ENCODE peak calls at places on chromosomes 4 and X, in five cellular contexts. One of them, this sample, is unnamed.

GRCh38 chrX:15739886-15740285 is 1.8 kb downstream of the CA5B start:
- DNase-seq in left ventricle myocardium inferior: no peak
- DNase-seq in GM23248: no peak
- DNase-seq in amygdala: no peak
- DNase-seq in posterior cingulate gyrus: no peak
- DNase-seq in this sample: no peak

GRCh38 chr4:77538144-77538543 is 67.5 kb upstream of the CXCL13 start:
- DNase-seq in left ventricle myocardium inferior: no peak
- DNase-seq in GM23248: peak; percentile 60
- DNase-seq in amygdala: no peak
- DNase-seq in posterior cingulate gyrus: no peak
- DNase-seq in this sample: peak; percentile 77

GRCh38 chr4:176340871-176341685 is 21.3 kb downstream of the SPCS3 start:
- DNase-seq in left ventricle myocardium inferior: no peak
- DNase-seq in GM23248: peak; percentile 72
- DNase-seq in amygdala: no peak
- DNase-seq in posterior cingulate gyrus: peak; percentile 74
- DNase-seq in this sample: peak; percentile 76

GRCh38 chr4:173013232-173013932 is 155.2 kb upstream of the GALNT7 start:
- DNase-seq in left ventricle myocardium inferior: no peak
- DNase-seq in GM23248: peak; percentile 42
- DNase-seq in amygdala: no peak
- DNase-seq in posterior cingulate gyrus: no peak
- DNase-seq in this sample: peak; percentile 60

GRCh38 chr4:56821394-56822263 is at the start of gene SPINK2:
- DNase-seq in left ventricle myocardium inferior: peak; percentile 26
- DNase-seq in GM23248: no peak
- DNase-seq in amygdala: no peak
- DNase-seq in posterior cingulate gyrus: no peak
- DNase-seq in this sample: no peak

GRCh38 chrX:137915466-137915865 is 349.5 kb downstream of the ZIC3 start:
- DNase-seq in left ventricle myocardium inferior: no peak
- DNase-seq in GM23248: no peak
- DNase-seq in amygdala: no peak
- DNase-seq in posterior cingulate gyrus: no peak
- DNase-seq in this sample: no peak

GRCh38 chr4:147825451-147826287 is 93.8 kb downstream of the ARHGAP10 start:
- DNase-seq in left ventricle myocardium inferior: peak; percentile 68
- DNase-seq in GM23248: peak; percentile 71
- DNase-seq in amygdala: no peak
- DNase-seq in posterior cingulate gyrus: no peak
- DNase-seq in this sample: peak; percentile 71

GRCh38 chr4:11263208-11263607 is 165.5 kb downstream of the HS3ST1 start:
- DNase-seq in left ventricle myocardium inferior: no peak
- DNase-seq in GM23248: no peak
- DNase-seq in amygdala: no peak
- DNase-seq in posterior cingulate gyrus: no peak
- DNase-seq in this sample: no peak

GRCh38 chrX:134026732-134027311 is 41.4 kb upstream of the GPC3 start:
- DNase-seq in left ventricle myocardium inferior: no peak
- DNase-seq in GM23248: peak; percentile 28
- DNase-seq in amygdala: no peak
- DNase-seq in posterior cingulate gyrus: no peak
- DNase-seq in this sample: peak; percentile 28

GRCh38 chr4:142960134-142960533 is 114.0 kb upstream of the INPP4B start:
- DNase-seq in left ventricle myocardium inferior: no peak
- DNase-seq in GM23248: no peak
- DNase-seq in amygdala: no peak
- DNase-seq in posterior cingulate gyrus: no peak
- DNase-seq in this sample: peak; percentile 2

GRCh38 chrX:134847133-134847532 is 143.7 kb upstream of the SMIM10 start:
- DNase-seq in left ventricle myocardium inferior: no peak
- DNase-seq in GM23248: no peak
- DNase-seq in amygdala: no peak
- DNase-seq in posterior cingulate gyrus: no peak
- DNase-seq in this sample: no peak

GRCh38 chr4:26263165-26263564 is 57.6 kb upstream of the RBPJ start:
- DNase-seq in left ventricle myocardium inferior: no peak
- DNase-seq in GM23248: no peak
- DNase-seq in amygdala: no peak
- DNase-seq in posterior cingulate gyrus: no peak
- DNase-seq in this sample: no peak

GRCh38 chr4:80150387-80151173 is 46.7 kb upstream of the PRDM8 start:
- DNase-seq in left ventricle myocardium inferior: no peak
- DNase-seq in GM23248: no peak
- DNase-seq in amygdala: no peak
- DNase-seq in posterior cingulate gyrus: no peak
- DNase-seq in this sample: no peak

GRCh38 chr4:7348946-7349900 is 85.5 kb downstream of the PSAPL1 start:
- DNase-seq in left ventricle myocardium inferior: no peak
- DNase-seq in GM23248: no peak
- DNase-seq in amygdala: no peak
- DNase-seq in posterior cingulate gyrus: no peak
- DNase-seq in this sample: no peak

GRCh38 chrX:2147928-2148327 is 352.8 kb downstream of the DHRSX start:
- DNase-seq in left ventricle myocardium inferior: no peak
- DNase-seq in GM23248: no peak
- DNase-seq in amygdala: no peak
- DNase-seq in posterior cingulate gyrus: no peak
- DNase-seq in this sample: no peak

GRCh38 chr4:25031077-25031606 is 396 bp upstream of the LGI2 start:
- DNase-seq in left ventricle myocardium inferior: peak; percentile 22
- DNase-seq in GM23248: peak; percentile 46
- DNase-seq in amygdala: no peak
- DNase-seq in posterior cingulate gyrus: peak; percentile 90
- DNase-seq in this sample: peak; percentile 18

GRCh38 chr4:78311306-78311705 is 240.3 kb upstream of the ANXA3 start:
- DNase-seq in left ventricle myocardium inferior: no peak
- DNase-seq in GM23248: no peak
- DNase-seq in amygdala: no peak
- DNase-seq in posterior cingulate gyrus: no peak
- DNase-seq in this sample: no peak

GRCh38 chr4:142265536-142265935 is 580.6 kb downstream of the INPP4B start:
- DNase-seq in left ventricle myocardium inferior: no peak
- DNase-seq in GM23248: peak; percentile 81
- DNase-seq in amygdala: no peak
- DNase-seq in posterior cingulate gyrus: no peak
- DNase-seq in this sample: peak; percentile 76

GRCh38 chr4:88109123-88109864 is 49.1 kb downstream of the ABCG2 start:
- DNase-seq in left ventricle myocardium inferior: no peak
- DNase-seq in GM23248: no peak
- DNase-seq in amygdala: no peak
- DNase-seq in posterior cingulate gyrus: no peak
- DNase-seq in this sample: peak; percentile 59

GRCh38 chr4:8506373-8507250 is 66.0 kb downstream of the TRMT44 start:
- DNase-seq in left ventricle myocardium inferior: peak; percentile 51
- DNase-seq in GM23248: peak; percentile 96
- DNase-seq in amygdala: no peak
- DNase-seq in posterior cingulate gyrus: peak; percentile 91
- DNase-seq in this sample: peak; percentile 84

GRCh38 chr4:126582737-126583136 is 1050.0 kb upstream of the INTU start:
- DNase-seq in left ventricle myocardium inferior: no peak
- DNase-seq in GM23248: peak; percentile 4
- DNase-seq in amygdala: no peak
- DNase-seq in posterior cingulate gyrus: no peak
- DNase-seq in this sample: no peak

GRCh38 chrX:68536429-68536828 is 37.6 kb downstream of the YIPF6 start:
- DNase-seq in left ventricle myocardium inferior: no peak
- DNase-seq in GM23248: no peak
- DNase-seq in amygdala: no peak
- DNase-seq in posterior cingulate gyrus: no peak
- DNase-seq in this sample: no peak

GRCh38 chrX:129522184-129523059 is 868 bp downstream of the SMARCA1 start:
- DNase-seq in left ventricle myocardium inferior: peak; percentile 34
- DNase-seq in GM23248: peak; percentile 81
- DNase-seq in amygdala: peak; percentile 16
- DNase-seq in posterior cingulate gyrus: peak; percentile 91
- DNase-seq in this sample: peak; percentile 52

GRCh38 chr4:54169176-54169575 is 59.9 kb upstream of the PDGFRA start:
- DNase-seq in left ventricle myocardium inferior: no peak
- DNase-seq in GM23248: no peak
- DNase-seq in amygdala: no peak
- DNase-seq in posterior cingulate gyrus: no peak
- DNase-seq in this sample: no peak

GRCh38 chr4:41753942-41754341 is 5.4 kb upstream of the PHOX2B start:
- DNase-seq in left ventricle myocardium inferior: no peak
- DNase-seq in GM23248: no peak
- DNase-seq in amygdala: no peak
- DNase-seq in posterior cingulate gyrus: no peak
- DNase-seq in this sample: no peak

GRCh38 chr4:5037553-5038551 is 13.4 kb upstream of the STK32B start:
- DNase-seq in left ventricle myocardium inferior: no peak
- DNase-seq in GM23248: peak; percentile 92
- DNase-seq in amygdala: no peak
- DNase-seq in posterior cingulate gyrus: no peak
- DNase-seq in this sample: peak; percentile 91

GRCh38 chr4:17168571-17168970 is 270.1 kb upstream of the LDB2 start:
- DNase-seq in left ventricle myocardium inferior: no peak
- DNase-seq in GM23248: peak; percentile 86
- DNase-seq in amygdala: no peak
- DNase-seq in posterior cingulate gyrus: no peak
- DNase-seq in this sample: peak; percentile 90

GRCh38 chrX:139759637-139760036 is 51.7 kb upstream of the MCF2 start:
- DNase-seq in left ventricle myocardium inferior: no peak
- DNase-seq in GM23248: peak; percentile 38
- DNase-seq in amygdala: no peak
- DNase-seq in posterior cingulate gyrus: no peak
- DNase-seq in this sample: peak; percentile 27

GRCh38 chr4:52028970-52029369 is 8.8 kb upstream of the LRRC66 start:
- DNase-seq in left ventricle myocardium inferior: no peak
- DNase-seq in GM23248: peak; percentile 78
- DNase-seq in amygdala: no peak
- DNase-seq in posterior cingulate gyrus: no peak
- DNase-seq in this sample: peak; percentile 59

GRCh38 chrX:10109695-10110094 is 47.1 kb upstream of the CLCN4 start:
- DNase-seq in left ventricle myocardium inferior: peak; percentile 66
- DNase-seq in GM23248: peak; percentile 8
- DNase-seq in amygdala: peak; percentile 4
- DNase-seq in posterior cingulate gyrus: peak; percentile 96
- DNase-seq in this sample: no peak

GRCh38 chr4:151284534-151285245 is 7.7 kb downstream of the PRSS48 start:
- DNase-seq in left ventricle myocardium inferior: no peak
- DNase-seq in GM23248: no peak
- DNase-seq in amygdala: no peak
- DNase-seq in posterior cingulate gyrus: no peak
- DNase-seq in this sample: no peak

GRCh38 chrX:15758140-15758539 is 20.1 kb downstream of the CA5B start:
- DNase-seq in left ventricle myocardium inferior: no peak
- DNase-seq in GM23248: no peak
- DNase-seq in amygdala: no peak
- DNase-seq in posterior cingulate gyrus: no peak
- DNase-seq in this sample: no peak

GRCh38 chr4:158590219-158590618 is 68.5 kb downstream of the RXFP1 start:
- DNase-seq in left ventricle myocardium inferior: no peak
- DNase-seq in GM23248: no peak
- DNase-seq in amygdala: no peak
- DNase-seq in posterior cingulate gyrus: no peak
- DNase-seq in this sample: no peak

GRCh38 chrX:51852621-51853020 is 40.8 kb upstream of the MAGED1 start:
- DNase-seq in left ventricle myocardium inferior: no peak
- DNase-seq in GM23248: no peak
- DNase-seq in amygdala: no peak
- DNase-seq in posterior cingulate gyrus: no peak
- DNase-seq in this sample: no peak

GRCh38 chrX:104195489-104196084 is 29.3 kb downstream of the FAM199X start:
- DNase-seq in left ventricle myocardium inferior: no peak
- DNase-seq in GM23248: peak; percentile 42
- DNase-seq in amygdala: no peak
- DNase-seq in posterior cingulate gyrus: no peak
- DNase-seq in this sample: peak; percentile 48

GRCh38 chr4:88822034-88822433 is 124.4 kb upstream of the NAP1L5 start:
- DNase-seq in left ventricle myocardium inferior: no peak
- DNase-seq in GM23248: no peak
- DNase-seq in amygdala: no peak
- DNase-seq in posterior cingulate gyrus: no peak
- DNase-seq in this sample: no peak

This sample was measured in fibroblast of the aortic adventitia.